ENCODE peak calls at places on chromosome 1, in four cellular contexts. R is fibroblast of lung, I is kidney glomerular epithelial cell, U is right cardiac atrium. J is an unnamed sample.

GRCh38 chr1:41492341-41492848 is 7.9 kb upstream of the EDN2 start:
- DNase-seq in R (peak; percentile 41), I (no peak), U (no peak), J (peak; percentile 12)

GRCh38 chr1:100267284-100267683 is 1.3 kb downstream of the RTCA start:
- DNase-seq in R (no peak), I (no peak), U (no peak), J (no peak)

GRCh38 chr1:246365708-246366107 is 141.4 kb downstream of the SMYD3 start:
- DNase-seq in R (no peak), I (no peak), U (no peak), J (no peak)

GRCh38 chr1:168821434-168821833 is 92.4 kb upstream of the DPT start:
- DNase-seq in R (no peak), I (no peak), U (no peak), J (no peak)

GRCh38 chr1:161905269-161905884 is 118.3 kb downstream of the OLFML2B start:
- DNase-seq in R (no peak), I (peak; percentile 45), U (no peak), J (no peak)

GRCh38 chr1:71307451-71307850 is 226.6 kb upstream of the ZRANB2 start:
- DNase-seq in R (peak; percentile 49), I (no peak), U (no peak), J (no peak)

GRCh38 chr1:156599811-156600210 is 1.5 kb downstream of the GPATCH4 start:
- DNase-seq in R (peak; percentile 6), I (no peak), U (no peak), J (no peak)

GRCh38 chr1:206705744-206706297 is 21.1 kb downstream of the MAPKAPK2 start:
- DNase-seq in R (peak; percentile 56), I (no peak), U (no peak), J (no peak)

GRCh38 chr1:219000606-219001005 is 173.1 kb upstream of the LYPLAL1 start:
- DNase-seq in R (peak; percentile 45), I (no peak), U (no peak), J (no peak)

GRCh38 chr1:51829058-51829457 is 49.5 kb downstream of the NRDC start:
- DNase-seq in R (no peak), I (no peak), U (no peak), J (no peak)

GRCh38 chr1:224689354-224689753 is 73.2 kb downstream of the CNIH3 start:
- DNase-seq in R (no peak), I (no peak), U (no peak), J (no peak)

GRCh38 chr1:118304722-118305344 is 119.8 kb upstream of the SPAG17 start:
- DNase-seq in R (peak; percentile 18), I (no peak), U (no peak), J (no peak)

GRCh38 chr1:94555091-94555490 is 13.5 kb upstream of the F3 start:
- DNase-seq in R (no peak), I (no peak), U (no peak), J (no peak)

GRCh38 chr1:24186993-24187790 is at the start of gene IFNLR1:
- DNase-seq in R (no peak), I (no peak), U (peak; percentile 80), J (peak; percentile 50)